ENCODE peak calls at places on chromosomes 6 and 20, in four cellular contexts. One of them, this sample, is unnamed.

GRCh38 chr6:168280899-168281245 is 38.7 kb downstream of the DACT2 start:
- DNase-seq in HepG2: no peak
- DNase-seq in GM12878: no peak
- DNase-seq in K562: no peak
- DNase-seq in this sample: no peak

GRCh38 chr20:46084805-46085792 is 4.7 kb downstream of the NCOA5 start:
- DNase-seq in K562: no peak
- DNase-seq in HepG2: peak
- DNase-seq in GM12878: no peak
- DNase-seq in this sample: no peak

GRCh38 chr6:159693894-159694545 is 979 bp upstream of the SOD2 start:
- DNase-seq in HepG2: peak
- DNase-seq in K562: peak
- DNase-seq in GM12878: no peak
- DNase-seq in this sample: no peak

GRCh38 chr20:22908944-22909343 is 126.2 kb upstream of the SSTR4 start:
- DNase-seq in HepG2: no peak
- DNase-seq in GM12878: no peak
- DNase-seq in K562: peak
- DNase-seq in this sample: no peak

GRCh38 chr20:38651154-38651553 is 49.5 kb downstream of the ARHGAP40 start:
- DNase-seq in GM12878: no peak
- DNase-seq in HepG2: no peak
- DNase-seq in K562: no peak
- DNase-seq in this sample: no peak

GRCh38 chr6:11650297-11650696 is 112.7 kb downstream of the TMEM170B start:
- DNase-seq in GM12878: no peak
- DNase-seq in K562: no peak
- DNase-seq in HepG2: no peak
- DNase-seq in this sample: peak

GRCh38 chr20:16801919-16802651 is 53.9 kb downstream of the OTOR start:
- DNase-seq in GM12878: peak
- DNase-seq in K562: peak
- DNase-seq in HepG2: peak
- DNase-seq in this sample: peak

GRCh38 chr6:26087284-26088115 is at the start of gene HFE:
- DNase-seq in K562: peak
- DNase-seq in GM12878: no peak
- DNase-seq in HepG2: peak
- DNase-seq in this sample: peak

GRCh38 chr6:170376386-170377084 is 70.0 kb downstream of the FAM120B start:
- DNase-seq in HepG2: no peak
- DNase-seq in GM12878: no peak
- DNase-seq in K562: no peak
- DNase-seq in this sample: no peak

GRCh38 chr6:159723259-159723658 is 4.0 kb upstream of the WTAP start:
- DNase-seq in GM12878: no peak
- DNase-seq in HepG2: no peak
- DNase-seq in K562: no peak
- DNase-seq in this sample: no peak

GRCh38 chr6:107509506-107509905 is 19.6 kb downstream of the SOBP start:
- DNase-seq in K562: no peak
- DNase-seq in GM12878: no peak
- DNase-seq in HepG2: no peak
- DNase-seq in this sample: no peak

GRCh38 chr6:143108278-143108677 is 47.6 kb downstream of the AIG1 start:
- DNase-seq in HepG2: no peak
- DNase-seq in GM12878: no peak
- DNase-seq in K562: no peak
- DNase-seq in this sample: no peak

GRCh38 chr6:36955136-36955535 is 598 bp downstream of the PI16 start:
- DNase-seq in GM12878: no peak
- DNase-seq in HepG2: no peak
- DNase-seq in K562: no peak
- DNase-seq in this sample: peak

GRCh38 chr6:13836170-13836569 is 21.8 kb upstream of the MCUR1 start:
- DNase-seq in K562: no peak
- DNase-seq in GM12878: no peak
- DNase-seq in HepG2: no peak
- DNase-seq in this sample: no peak

GRCh38 chr6:170235726-170236125 is 55.2 kb downstream of the DLL1 start:
- DNase-seq in K562: no peak
- DNase-seq in HepG2: no peak
- DNase-seq in GM12878: no peak
- DNase-seq in this sample: no peak

GRCh38 chr6:18216411-18216810 is 47.9 kb downstream of the DEK start:
- DNase-seq in HepG2: no peak
- DNase-seq in GM12878: no peak
- DNase-seq in K562: no peak
- DNase-seq in this sample: no peak

GRCh38 chr6:170089937-170090335 is 200.9 kb downstream of the DLL1 start:
- DNase-seq in GM12878: no peak
- DNase-seq in K562: no peak
- DNase-seq in HepG2: no peak
- DNase-seq in this sample: no peak

GRCh38 chr20:44345147-44345546 is 8.3 kb downstream of the R3HDML start:
- DNase-seq in HepG2: no peak
- DNase-seq in K562: no peak
- DNase-seq in GM12878: no peak
- DNase-seq in this sample: no peak

GRCh38 chr6:163180874-163181541 is 233.5 kb upstream of the QKI start:
- DNase-seq in HepG2: peak
- DNase-seq in GM12878: no peak
- DNase-seq in K562: peak
- DNase-seq in this sample: peak

GRCh38 chr6:7463785-7464184 is 74.2 kb downstream of the RIOK1 start:
- DNase-seq in K562: no peak
- DNase-seq in GM12878: no peak
- DNase-seq in HepG2: peak
- DNase-seq in this sample: no peak

GRCh38 chr6:35084041-35084491 is 57.1 kb downstream of the TCP11 start:
- DNase-seq in HepG2: no peak
- DNase-seq in K562: no peak
- DNase-seq in GM12878: no peak
- DNase-seq in this sample: no peak

GRCh38 chr20:34215711-34216381 is 25.4 kb upstream of the ASIP start:
- DNase-seq in GM12878: no peak
- DNase-seq in K562: peak
- DNase-seq in HepG2: peak
- DNase-seq in this sample: peak

GRCh38 chr20:57986776-57987175 is 241.7 kb downstream of the ANKRD60 start:
- DNase-seq in GM12878: no peak
- DNase-seq in K562: no peak
- DNase-seq in HepG2: no peak
- DNase-seq in this sample: no peak

GRCh38 chr20:43463864-43464785 is 6.4 kb downstream of the SRSF6 start:
- DNase-seq in K562: no peak
- DNase-seq in HepG2: no peak
- DNase-seq in GM12878: no peak
- DNase-seq in this sample: no peak

GRCh38 chr20:63969851-63970713 is at the start of gene ZNF512B:
- DNase-seq in K562: peak
- DNase-seq in GM12878: no peak
- DNase-seq in HepG2: peak
- DNase-seq in this sample: peak

GRCh38 chr6:2132416-2132815 is 113.0 kb downstream of the GMDS start:
- DNase-seq in GM12878: no peak
- DNase-seq in HepG2: no peak
- DNase-seq in K562: no peak
- DNase-seq in this sample: no peak

GRCh38 chr20:57874141-57874540 is 164.3 kb upstream of the PMEPA1 start:
- DNase-seq in K562: no peak
- DNase-seq in GM12878: no peak
- DNase-seq in HepG2: no peak
- DNase-seq in this sample: no peak

GRCh38 chr6:137102851-137103492 is 58.2 kb upstream of the IL20RA start:
- DNase-seq in HepG2: no peak
- DNase-seq in K562: no peak
- DNase-seq in GM12878: peak
- DNase-seq in this sample: no peak

GRCh38 chr6:14743465-14744211 is 502.2 kb upstream of the JARID2 start:
- DNase-seq in GM12878: no peak
- DNase-seq in HepG2: peak
- DNase-seq in K562: peak
- DNase-seq in this sample: no peak

GRCh38 chr20:59662161-59662560 is 57.8 kb downstream of the PHACTR3 start:
- DNase-seq in K562: no peak
- DNase-seq in HepG2: no peak
- DNase-seq in GM12878: no peak
- DNase-seq in this sample: no peak

GRCh38 chr6:135640048-135640447 is 142.5 kb upstream of the AHI1 start:
- DNase-seq in HepG2: no peak
- DNase-seq in K562: no peak
- DNase-seq in GM12878: no peak
- DNase-seq in this sample: no peak

GRCh38 chr6:83511901-83512681 is at the start of gene PRSS35:
- DNase-seq in HepG2: peak
- DNase-seq in K562: peak
- DNase-seq in GM12878: no peak
- DNase-seq in this sample: peak

GRCh38 chr6:105431226-105431625 is 28.3 kb upstream of the PREP start:
- DNase-seq in HepG2: peak
- DNase-seq in GM12878: no peak
- DNase-seq in K562: peak
- DNase-seq in this sample: no peak
- TF ChIP-seq CBFB in HepG2: no peak
- TF ChIP-seq CBFB in GM12878: no peak
- TF ChIP-seq CBFB in K562: no peak
- TF ChIP-seq CBFB in this sample: no peak

GRCh38 chr6:75467906-75468460 is 25.6 kb downstream of the FILIP1 start:
- DNase-seq in K562: no peak
- DNase-seq in GM12878: no peak
- DNase-seq in HepG2: no peak
- DNase-seq in this sample: peak
- TF ChIP-seq CBFB in K562: no peak
- TF ChIP-seq CBFB in GM12878: no peak
- TF ChIP-seq CBFB in HepG2: no peak
- TF ChIP-seq CBFB in this sample: no peak

GRCh38 chr6:19327246-19327645 is 509.9 kb upstream of the ID4 start:
- DNase-seq in HepG2: no peak
- DNase-seq in GM12878: no peak
- DNase-seq in K562: no peak
- DNase-seq in this sample: no peak
- TF ChIP-seq CBFB in HepG2: no peak
- TF ChIP-seq CBFB in GM12878: no peak
- TF ChIP-seq CBFB in K562: no peak
- TF ChIP-seq CBFB in this sample: no peak

GRCh38 chr6:89976141-89977020 is 82.1 kb downstream of the GJA10 start:
- DNase-seq in K562: no peak
- DNase-seq in GM12878: no peak
- DNase-seq in HepG2: no peak
- DNase-seq in this sample: no peak

GRCh38 chr6:89979473-89980119 is 85.3 kb downstream of the GJA10 start:
- DNase-seq in GM12878: no peak
- DNase-seq in HepG2: no peak
- DNase-seq in K562: no peak
- DNase-seq in this sample: no peak

GRCh38 chr6:89980353-89980752 is 86.1 kb downstream of the GJA10 start:
- DNase-seq in K562: no peak
- DNase-seq in GM12878: no peak
- DNase-seq in HepG2: no peak
- DNase-seq in this sample: no peak

GRCh38 chr6:89978749-89979145 is 84.5 kb downstream of the GJA10 start:
- DNase-seq in GM12878: no peak
- DNase-seq in K562: no peak
- DNase-seq in HepG2: no peak
- DNase-seq in this sample: no peak

DNA sequence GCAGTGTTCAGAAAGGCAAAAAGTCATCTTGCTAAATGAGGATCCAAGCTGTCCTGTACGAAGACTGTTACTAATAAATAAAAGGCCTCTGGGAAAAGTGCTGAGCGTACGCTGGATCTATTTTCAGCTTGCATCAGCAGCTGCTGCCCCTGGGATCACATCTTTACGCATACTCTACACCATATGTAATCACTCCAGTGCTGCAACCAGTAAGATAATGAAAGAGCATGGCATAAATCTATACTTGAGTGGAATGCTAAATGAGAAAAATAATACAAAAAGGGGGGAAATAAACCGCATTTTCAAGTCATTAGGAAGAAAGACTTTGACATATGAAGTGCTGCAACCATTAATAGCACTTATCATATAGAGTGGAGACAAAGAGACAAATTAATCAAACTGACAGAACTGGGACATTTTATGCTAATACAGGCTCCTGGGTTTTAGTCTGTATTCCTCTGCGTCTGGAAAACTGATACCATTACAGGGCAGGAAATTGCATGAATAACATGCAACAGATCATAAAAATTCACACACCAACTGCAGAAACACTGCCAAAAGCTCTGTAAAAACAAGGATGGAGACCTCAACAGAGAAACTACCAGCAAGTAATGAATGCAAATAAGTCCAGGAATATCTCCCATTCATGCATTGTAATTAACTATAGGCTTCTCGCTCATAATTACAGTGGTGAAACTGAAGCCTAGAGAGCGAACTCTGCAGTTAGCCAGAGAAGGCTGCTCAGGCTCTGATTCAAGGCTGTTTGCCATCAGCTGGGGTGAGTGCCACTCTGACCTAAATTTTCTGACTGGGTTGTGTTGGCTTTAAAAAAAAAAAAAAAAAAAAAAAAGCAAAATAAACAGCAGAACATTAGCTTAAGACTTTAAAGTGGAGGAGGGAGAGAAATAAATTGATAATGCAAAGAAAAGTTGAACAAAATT is 83.8 kb downstream of the GJA10 start:
- DNase-seq in GM12878: no peak
- DNase-seq in K562: no peak
- DNase-seq in HepG2: no peak
- DNase-seq in this sample: no peak
- TF ChIP-seq CBFB in GM12878: no peak
- TF ChIP-seq CBFB in K562: no peak
- TF ChIP-seq CBFB in HepG2: no peak
- TF ChIP-seq CBFB in this sample: no peak

GRCh38 chr6:109740787-109741186 is 49.7 kb downstream of the FIG4 start:
- DNase-seq in K562: no peak
- DNase-seq in GM12878: no peak
- DNase-seq in HepG2: no peak
- DNase-seq in this sample: no peak
- TF ChIP-seq CBFB in K562: no peak
- TF ChIP-seq CBFB in GM12878: no peak
- TF ChIP-seq CBFB in HepG2: no peak
- TF ChIP-seq CBFB in this sample: no peak

GRCh38 chr20:40781340-40781916 is 92.4 kb upstream of the MAFB start:
- DNase-seq in GM12878: no peak
- DNase-seq in K562: no peak
- DNase-seq in HepG2: no peak
- DNase-seq in this sample: no peak
- TF ChIP-seq CBFB in GM12878: no peak
- TF ChIP-seq CBFB in K562: no peak
- TF ChIP-seq CBFB in HepG2: no peak
- TF ChIP-seq CBFB in this sample: no peak

This sample was measured in WTC11.